ENCODE peak calls at places on chromosomes 6 and 20, in seven cellular contexts. One of them, this sample, is unnamed.

GRCh38 chr6:46453756-46454316 is 37.4 kb downstream of the RCAN2 start:
- DNase-seq in neural progenitor cell: no peak
- DNase-seq in IMR-90: no peak
- DNase-seq in HCT116: no peak
- DNase-seq in H1: no peak
- DNase-seq in keratinocyte: no peak
- DNase-seq in astrocyte: peak; percentile 16
- DNase-seq in this sample: no peak

GRCh38 chr6:5214570-5215052 is 46.1 kb downstream of the LYRM4 start:
- DNase-seq in neural progenitor cell: peak; percentile 70
- DNase-seq in H1: peak; percentile 90
- DNase-seq in HCT116: peak; percentile 4
- DNase-seq in keratinocyte: no peak
- DNase-seq in astrocyte: no peak
- DNase-seq in IMR-90: peak; percentile 78
- DNase-seq in this sample: peak; percentile 94

GRCh38 chr20:39010496-39010895 is 48.4 kb downstream of the DHX35 start:
- DNase-seq in HCT116: no peak
- DNase-seq in IMR-90: no peak
- DNase-seq in H1: no peak
- DNase-seq in keratinocyte: no peak
- DNase-seq in astrocyte: no peak
- DNase-seq in neural progenitor cell: peak; percentile 19
- DNase-seq in this sample: peak; percentile 50

GRCh38 chr20:973785-974194 is 28.3 kb downstream of the RSPO4 start:
- DNase-seq in neural progenitor cell: peak; percentile 52
- DNase-seq in HCT116: peak; percentile 55
- DNase-seq in IMR-90: peak; percentile 10
- DNase-seq in astrocyte: no peak
- DNase-seq in keratinocyte: peak; percentile 4
- DNase-seq in H1: no peak
- DNase-seq in this sample: peak; percentile 75

GRCh38 chr6:144066745-144067484 is 28.5 kb downstream of the SF3B5 start:
- DNase-seq in H1: no peak
- DNase-seq in IMR-90: no peak
- DNase-seq in astrocyte: no peak
- DNase-seq in HCT116: no peak
- DNase-seq in neural progenitor cell: no peak
- DNase-seq in keratinocyte: no peak
- DNase-seq in this sample: no peak

GRCh38 chr6:22057962-22058361 is 238.9 kb downstream of the PRL start:
- DNase-seq in HCT116: no peak
- DNase-seq in keratinocyte: no peak
- DNase-seq in astrocyte: peak; percentile 45
- DNase-seq in IMR-90: peak; percentile 31
- DNase-seq in H1: no peak
- DNase-seq in neural progenitor cell: no peak
- DNase-seq in this sample: no peak

GRCh38 chr6:116036885-116037284 is 23.8 kb downstream of the FRK start:
- DNase-seq in IMR-90: no peak
- DNase-seq in H1: no peak
- DNase-seq in astrocyte: no peak
- DNase-seq in keratinocyte: no peak
- DNase-seq in HCT116: no peak
- DNase-seq in neural progenitor cell: no peak
- DNase-seq in this sample: no peak

GRCh38 chr20:36384022-36384619 is 78.0 kb downstream of the DLGAP4 start:
- DNase-seq in neural progenitor cell: peak; percentile 92
- DNase-seq in keratinocyte: peak; percentile 13
- DNase-seq in H1: peak; percentile 90
- DNase-seq in HCT116: peak; percentile 31
- DNase-seq in IMR-90: peak; percentile 24
- DNase-seq in astrocyte: peak; percentile 9
- DNase-seq in this sample: peak; percentile 97

GRCh38 chr6:15551798-15552197 is 111.0 kb downstream of the DTNBP1 start:
- DNase-seq in H1: no peak
- DNase-seq in keratinocyte: no peak
- DNase-seq in IMR-90: peak; percentile 13
- DNase-seq in astrocyte: peak; percentile 53
- DNase-seq in neural progenitor cell: peak; percentile 73
- DNase-seq in HCT116: no peak
- DNase-seq in this sample: peak; percentile 58

GRCh38 chr6:166308769-166309589 is 787 bp upstream of the PRR18 start:
- DNase-seq in keratinocyte: no peak
- DNase-seq in neural progenitor cell: peak; percentile 19
- DNase-seq in HCT116: no peak
- DNase-seq in H1: no peak
- DNase-seq in astrocyte: no peak
- DNase-seq in IMR-90: no peak
- DNase-seq in this sample: no peak

GRCh38 chr20:57465486-57465885 is 59.5 kb downstream of the CTCFL start:
- DNase-seq in IMR-90: no peak
- DNase-seq in H1: no peak
- DNase-seq in keratinocyte: no peak
- DNase-seq in neural progenitor cell: no peak
- DNase-seq in astrocyte: no peak
- DNase-seq in HCT116: no peak
- DNase-seq in this sample: no peak
- H3K9ac ChIP-seq in IMR-90: no peak overlapping the region
- H3K9ac ChIP-seq in H1: no peak overlapping the region
- H3K9ac ChIP-seq in keratinocyte: no peak overlapping the region
- H3K9ac ChIP-seq in neural progenitor cell: no peak overlapping the region
- H3K9ac ChIP-seq in astrocyte: no peak overlapping the region
- H3K9ac ChIP-seq in HCT116: no peak overlapping the region
- H3K9ac ChIP-seq in this sample: no peak overlapping the region

GRCh38 chr20:29878777-29879442 is 1378.6 kb upstream of the DEFB115 start:
- DNase-seq in neural progenitor cell: no peak
- DNase-seq in keratinocyte: no peak
- DNase-seq in HCT116: no peak
- DNase-seq in H1: no peak
- DNase-seq in astrocyte: no peak
- DNase-seq in IMR-90: no peak
- DNase-seq in this sample: peak; percentile 45
- H3K9me3 ChIP-seq in neural progenitor cell: peaks cover 19% of the 10 kb centered on the region
- H3K9me3 ChIP-seq in keratinocyte: peaks cover 26% of the 10 kb centered on the region
- H3K9me3 ChIP-seq in HCT116: no peaks in the 10 kb centered on the region
- H3K9me3 ChIP-seq in H1: peaks cover 84% of the 10 kb centered on the region
- H3K9me3 ChIP-seq in astrocyte: peaks cover 26% of the 10 kb centered on the region
- H3K9me3 ChIP-seq in IMR-90: peaks cover 50% of the 10 kb centered on the region
- H3K9me3 ChIP-seq in this sample: peaks cover 59% of the 10 kb centered on the region

GRCh38 chr6:2958331-2958711 is 13.0 kb downstream of the SERPINB6 start:
- DNase-seq in neural progenitor cell: no peak
- DNase-seq in HCT116: no peak
- DNase-seq in astrocyte: no peak
- DNase-seq in IMR-90: no peak
- DNase-seq in H1: no peak
- DNase-seq in keratinocyte: no peak
- DNase-seq in this sample: peak; percentile 39

GRCh38 chr6:2960935-2961334 is 10.4 kb downstream of the SERPINB6 start:
- DNase-seq in astrocyte: no peak
- DNase-seq in keratinocyte: no peak
- DNase-seq in H1: no peak
- DNase-seq in IMR-90: peak; percentile 38
- DNase-seq in neural progenitor cell: no peak
- DNase-seq in HCT116: no peak
- DNase-seq in this sample: no peak

GRCh38 chr6:2961491-2961890 is 9.9 kb downstream of the SERPINB6 start:
- DNase-seq in IMR-90: no peak
- DNase-seq in H1: no peak
- DNase-seq in HCT116: no peak
- DNase-seq in neural progenitor cell: no peak
- DNase-seq in astrocyte: no peak
- DNase-seq in keratinocyte: no peak
- DNase-seq in this sample: no peak

GRCh38 chr6:2958802-2959201 is 12.6 kb downstream of the SERPINB6 start:
- DNase-seq in astrocyte: no peak
- DNase-seq in H1: no peak
- DNase-seq in HCT116: no peak
- DNase-seq in neural progenitor cell: no peak
- DNase-seq in keratinocyte: no peak
- DNase-seq in IMR-90: no peak
- DNase-seq in this sample: peak; percentile 35

DNA sequence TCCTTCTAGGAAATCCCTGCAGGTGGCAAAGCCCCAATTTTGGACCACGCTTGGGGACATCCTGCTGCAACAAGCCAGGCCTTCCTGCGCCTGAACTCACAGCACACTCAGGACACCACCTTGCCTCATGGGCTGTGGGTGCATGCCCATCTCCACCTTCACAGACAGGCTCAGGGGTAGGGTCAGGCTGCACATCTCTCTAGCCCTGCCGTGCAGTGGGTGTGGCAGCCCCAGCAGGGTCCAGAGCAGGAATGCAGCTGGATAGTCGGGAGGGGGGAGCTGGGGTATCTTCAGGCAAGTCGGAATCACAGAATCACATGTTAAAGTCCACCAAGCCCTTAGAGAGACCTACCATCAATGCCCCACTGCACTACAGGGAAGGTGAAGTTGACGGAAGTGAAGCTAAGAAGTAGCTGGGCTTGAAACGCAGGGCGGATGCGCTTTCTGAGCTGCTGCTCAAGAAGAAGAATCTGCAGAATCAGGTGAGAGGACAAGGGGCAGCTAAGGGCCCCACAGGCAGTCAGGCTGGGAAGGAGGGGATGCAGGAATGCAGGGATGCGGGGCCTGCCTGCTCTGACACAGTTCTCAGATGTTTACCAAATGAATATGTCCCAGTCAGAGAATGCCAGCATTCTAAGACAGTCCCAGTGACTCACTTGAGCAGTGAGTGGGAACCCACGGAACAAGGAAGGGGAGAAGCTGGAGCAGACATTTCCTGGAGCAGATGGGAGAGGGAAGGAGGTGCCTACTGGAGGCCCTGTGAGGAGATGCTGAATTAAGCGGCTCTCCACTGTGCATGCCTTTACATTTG is 11.3 kb downstream of the SERPINB6 start:
- DNase-seq in keratinocyte: no peak
- DNase-seq in H1: no peak
- DNase-seq in neural progenitor cell: peak; percentile 32
- DNase-seq in IMR-90: peak; percentile 90
- DNase-seq in astrocyte: peak; percentile 78
- DNase-seq in HCT116: no peak
- DNase-seq in this sample: peak; percentile 79
- H3K4me1 ChIP-seq in keratinocyte: peaks cover 8% of the 10 kb centered on the region
- H3K4me1 ChIP-seq in H1: peaks cover 16% of the 10 kb centered on the region
- H3K4me1 ChIP-seq in neural progenitor cell: peaks cover 22% of the 10 kb centered on the region
- H3K4me1 ChIP-seq in IMR-90: peaks cover 16% of the 10 kb centered on the region
- H3K4me1 ChIP-seq in astrocyte: peaks cover 16% of the 10 kb centered on the region
- H3K4me1 ChIP-seq in HCT116: peaks cover 32% of the 10 kb centered on the region
- H3K4me1 ChIP-seq in this sample: peaks cover 11% of the 10 kb centered on the region

GRCh38 chr6:129287778-129288177 is 404.8 kb downstream of the LAMA2 start:
- DNase-seq in astrocyte: no peak
- DNase-seq in IMR-90: no peak
- DNase-seq in neural progenitor cell: no peak
- DNase-seq in HCT116: no peak
- DNase-seq in keratinocyte: no peak
- DNase-seq in H1: no peak
- DNase-seq in this sample: no peak
- H3K9ac ChIP-seq in astrocyte: no peak overlapping the region
- H3K9ac ChIP-seq in IMR-90: no peak overlapping the region
- H3K9ac ChIP-seq in neural progenitor cell: no peak overlapping the region
- H3K9ac ChIP-seq in HCT116: no peak overlapping the region
- H3K9ac ChIP-seq in keratinocyte: no peak overlapping the region
- H3K9ac ChIP-seq in H1: no peak overlapping the region
- H3K9ac ChIP-seq in this sample: no peak overlapping the region

GRCh38 chr6:167714166-167714565 is 112.5 kb upstream of the AFDN start:
- DNase-seq in keratinocyte: no peak
- DNase-seq in IMR-90: no peak
- DNase-seq in HCT116: no peak
- DNase-seq in H1: no peak
- DNase-seq in astrocyte: no peak
- DNase-seq in neural progenitor cell: no peak
- DNase-seq in this sample: peak; percentile 44

GRCh38 chr6:167710521-167710920 is 116.2 kb upstream of the AFDN start:
- DNase-seq in HCT116: no peak
- DNase-seq in H1: no peak
- DNase-seq in keratinocyte: no peak
- DNase-seq in neural progenitor cell: no peak
- DNase-seq in IMR-90: no peak
- DNase-seq in astrocyte: no peak
- DNase-seq in this sample: peak; percentile 39

GRCh38 chr6:167711784-167712183 is 114.9 kb upstream of the AFDN start:
- DNase-seq in keratinocyte: no peak
- DNase-seq in IMR-90: no peak
- DNase-seq in astrocyte: no peak
- DNase-seq in HCT116: no peak
- DNase-seq in neural progenitor cell: no peak
- DNase-seq in H1: no peak
- DNase-seq in this sample: peak; percentile 35

GRCh38 chr6:167713088-167713475 is 113.6 kb upstream of the AFDN start:
- DNase-seq in HCT116: no peak
- DNase-seq in keratinocyte: no peak
- DNase-seq in H1: no peak
- DNase-seq in neural progenitor cell: no peak
- DNase-seq in IMR-90: no peak
- DNase-seq in astrocyte: no peak
- DNase-seq in this sample: peak; percentile 53

DNA sequence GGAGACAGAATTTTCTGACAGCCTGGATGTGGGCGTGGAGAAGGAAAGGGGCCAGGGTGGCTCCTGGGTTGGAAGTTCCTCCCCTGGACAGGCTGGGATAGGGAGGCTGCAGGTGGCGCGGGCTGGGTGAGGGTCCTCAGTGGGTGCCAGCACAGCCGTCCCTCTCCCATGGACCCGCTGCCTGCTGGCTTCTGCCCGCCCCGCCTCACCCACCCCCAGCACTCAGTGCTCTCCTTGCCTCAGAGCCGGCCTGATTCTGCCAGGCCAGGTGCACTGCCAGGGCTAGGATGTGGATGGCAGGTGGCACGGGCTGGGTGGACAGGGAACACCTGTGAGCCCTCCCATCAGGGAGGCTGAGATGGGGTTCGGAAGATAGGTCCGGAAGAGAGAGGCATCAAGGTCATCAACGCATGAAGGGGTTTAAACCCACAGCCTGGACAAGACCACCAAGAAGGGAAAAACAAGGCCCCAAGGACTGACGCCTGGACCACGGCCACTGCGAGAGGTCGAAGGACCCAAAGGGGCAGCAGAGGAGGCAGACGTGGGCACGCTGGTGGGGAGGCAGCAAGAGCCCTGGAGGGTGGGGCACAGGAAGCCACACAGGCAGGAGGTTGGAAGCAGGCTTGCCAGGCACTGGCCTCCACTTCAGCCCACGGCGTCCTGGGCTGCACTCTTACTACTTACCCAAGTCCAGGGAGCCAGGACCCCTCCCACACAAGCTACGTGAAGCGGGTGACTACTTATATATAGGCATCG is 114.2 kb upstream of the AFDN start:
- DNase-seq in keratinocyte: no peak
- DNase-seq in neural progenitor cell: no peak
- DNase-seq in astrocyte: no peak
- DNase-seq in HCT116: no peak
- DNase-seq in IMR-90: no peak
- DNase-seq in H1: no peak
- DNase-seq in this sample: peak; percentile 50
- H3K9me3 ChIP-seq in keratinocyte: no peaks in the 10 kb centered on the region
- H3K9me3 ChIP-seq in neural progenitor cell: no peaks in the 10 kb centered on the region
- H3K9me3 ChIP-seq in astrocyte: no peaks in the 10 kb centered on the region
- H3K9me3 ChIP-seq in HCT116: no peaks in the 10 kb centered on the region
- H3K9me3 ChIP-seq in IMR-90: peaks cover 50% of the 10 kb centered on the region
- H3K9me3 ChIP-seq in H1: no peaks in the 10 kb centered on the region
- H3K9me3 ChIP-seq in this sample: no peaks in the 10 kb centered on the region